ENCODE peak calls at places on chromosomes 1 and 21, in six cellular contexts. K is prostate gland, C is IMR-90, L is colonic mucosa, V is right atrium auricular region, R is K562. P is an unnamed sample.

GRCh38 chr21:44703731-44704635 is 7.0 kb downstream of the KRTAP10-12 start:
- DNase-seq in C (no peak), R (no peak), K (no peak), V (peak), L (peak), P (no peak)

GRCh38 chr1:207396360-207396759 is 57.8 kb upstream of the CR2 start:
- DNase-seq in V (no peak), C (no peak), R (no peak), L (no peak), K (no peak), P (no peak)

GRCh38 chr1:151534662-151535278 is 5.3 kb upstream of the TUFT1 start:
- DNase-seq in K (peak), C (peak), R (peak), L (peak), V (peak), P (peak)

GRCh38 chr21:39316729-39317128 is 3.3 kb upstream of the BRWD1 start:
- DNase-seq in C (no peak), V (no peak), L (no peak), K (no peak), R (no peak), P (no peak)

GRCh38 chr1:66214901-66215300 is 319.1 kb upstream of the SGIP1 start:
- DNase-seq in C (peak), K (no peak), L (no peak), R (no peak), V (no peak), P (no peak)

GRCh38 chr1:107767156-107767582 is 197.8 kb downstream of the VAV3 start:
- DNase-seq in C (no peak), L (no peak), R (no peak), V (no peak), K (no peak), P (no peak)

GRCh38 chr1:226551299-226551698 is 2.7 kb downstream of the STUM start:
- DNase-seq in L (peak), K (no peak), R (no peak), C (no peak), V (no peak), P (no peak)

GRCh38 chr1:225692517-225692879 is 39.6 kb upstream of the ENAH start:
- DNase-seq in L (no peak), C (no peak), V (peak), R (no peak), K (no peak), P (no peak)

GRCh38 chr1:162772571-162773154 is 17.8 kb upstream of the HSD17B7 start:
- DNase-seq in R (no peak), V (no peak), K (no peak), L (no peak), C (peak), P (no peak)

GRCh38 chr1:31871703-31872102 is 55.9 kb upstream of the SPOCD1 start:
- DNase-seq in L (no peak), K (no peak), C (no peak), V (no peak), R (no peak), P (no peak)

GRCh38 chr1:223123238-223123976 is 19.6 kb downstream of the TLR5 start:
- DNase-seq in C (peak), L (peak), R (peak), K (peak), V (peak), P (peak)

GRCh38 chr1:155978325-155978972 is at the start of gene ARHGEF2:
- DNase-seq in K (peak), R (peak), L (peak), C (peak), V (peak), P (peak)

GRCh38 chr1:117566556-117566955 is 39.3 kb upstream of the TENT5C start:
- DNase-seq in V (peak), R (no peak), C (no peak), K (no peak), L (no peak), P (no peak)

GRCh38 chr1:178282949-178283367 is 189.1 kb downstream of the RASAL2 start:
- DNase-seq in C (peak), R (no peak), K (no peak), L (no peak), V (no peak), P (no peak)

DNA sequence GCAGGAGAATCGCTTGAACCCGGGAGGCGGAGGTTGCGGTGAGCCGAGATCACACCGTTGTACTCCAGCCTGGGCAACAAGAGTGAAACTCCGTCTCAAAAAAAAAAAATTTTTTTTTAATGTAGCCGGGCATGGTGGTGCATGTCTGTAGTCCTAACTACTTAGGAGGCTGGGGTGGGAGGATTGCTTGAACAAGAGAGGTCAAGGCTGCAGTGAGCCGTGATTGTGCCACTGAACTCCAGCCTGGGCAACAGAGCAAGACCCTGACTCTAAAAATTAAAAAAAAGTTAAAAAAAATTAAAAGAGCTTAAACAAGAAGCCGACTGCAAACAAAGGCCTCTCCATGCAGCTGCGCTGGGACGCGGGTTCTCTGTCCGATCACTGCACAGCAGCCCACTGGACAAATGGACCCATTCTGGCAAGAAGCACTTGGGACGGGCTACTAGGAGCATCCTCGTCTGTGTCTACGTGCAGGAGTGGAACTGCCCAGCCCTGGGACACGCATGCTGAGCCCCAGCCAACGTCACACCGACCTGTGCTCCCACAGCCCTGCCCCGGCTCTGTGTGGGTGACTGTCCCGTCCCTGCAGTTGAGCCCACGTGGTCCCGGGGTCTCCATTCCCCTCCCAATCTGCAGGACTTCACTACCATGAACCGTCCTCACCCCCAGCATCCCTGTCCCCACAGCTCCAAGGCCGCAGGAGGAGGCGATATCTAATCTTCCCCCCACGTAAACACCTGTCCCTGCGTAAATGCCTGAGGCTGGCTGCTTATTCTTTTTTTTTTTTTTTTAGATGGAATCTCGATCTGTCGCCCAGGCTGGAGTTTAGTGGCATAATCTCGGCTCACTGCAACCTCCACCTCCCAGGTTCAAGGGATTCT is 12.3 kb downstream of the SLC35E2B start:
- DNase-seq in V (no peak), L (no peak), K (no peak), C (no peak), R (peak), P (no peak)
- H3K27ac ChIP-seq in V (no peak), L (no peak), K (no peak), C (no peak), R (no peak), P (no peak)

GRCh38 chr1:231420959-231421615 is 1.0 kb downstream of the EGLN1 start:
- DNase-seq in L (peak), R (peak), C (peak), V (peak), K (peak), P (peak)
- H3K27ac ChIP-seq in L (peak), R (peak), C (peak), V (peak), K (peak), P (peak)

DNA sequence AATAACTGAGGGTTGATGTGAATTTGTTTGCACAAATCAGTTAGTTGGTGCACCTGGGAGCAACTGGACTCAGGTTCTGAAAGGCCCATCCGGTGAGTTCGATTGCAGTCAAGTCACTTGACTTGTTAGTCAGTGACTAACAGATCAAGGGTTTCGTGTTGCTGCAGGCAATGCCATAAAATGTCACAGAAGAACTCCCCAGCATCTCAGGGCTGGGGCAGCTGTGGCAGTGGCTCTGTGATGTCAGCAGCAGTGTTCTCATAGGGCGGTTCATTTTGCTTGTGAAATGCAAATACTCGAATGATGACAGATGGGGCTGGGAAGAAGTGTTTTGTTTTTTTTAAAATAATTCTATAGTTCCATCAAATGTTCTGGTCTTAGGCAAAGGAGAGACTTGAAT is 287.8 kb downstream of the LMX1A start:
- DNase-seq in V (no peak), R (no peak), C (no peak), L (peak), K (no peak), P (peak)
- H3K27ac ChIP-seq in V (no peak), R (no peak), C (no peak), L (no peak), K (no peak), P (peak)

GRCh38 chr1:39397487-39397886 is 93.9 kb upstream of the BMP8A start:
- DNase-seq in L (no peak), V (no peak), K (no peak), C (no peak), R (no peak), P (no peak)
- H3K27ac ChIP-seq in L (peak), V (no peak), K (no peak), C (peak), R (no peak), P (no peak)

GRCh38 chr1:3746784-3747521 is 5.3 kb upstream of the CCDC27 start:
- DNase-seq in R (peak), L (peak), K (peak), C (peak), V (peak), P (peak)
- H3K27ac ChIP-seq in R (peak), L (no peak), K (peak), C (no peak), V (peak), P (peak)

GRCh38 chr1:173996995-173997394 is 25.2 kb downstream of the RC3H1 start:
- DNase-seq in C (peak), V (no peak), L (no peak), K (no peak), R (no peak), P (no peak)
- H3K27ac ChIP-seq in C (no peak), V (no peak), L (no peak), K (no peak), R (no peak), P (no peak)

DNA sequence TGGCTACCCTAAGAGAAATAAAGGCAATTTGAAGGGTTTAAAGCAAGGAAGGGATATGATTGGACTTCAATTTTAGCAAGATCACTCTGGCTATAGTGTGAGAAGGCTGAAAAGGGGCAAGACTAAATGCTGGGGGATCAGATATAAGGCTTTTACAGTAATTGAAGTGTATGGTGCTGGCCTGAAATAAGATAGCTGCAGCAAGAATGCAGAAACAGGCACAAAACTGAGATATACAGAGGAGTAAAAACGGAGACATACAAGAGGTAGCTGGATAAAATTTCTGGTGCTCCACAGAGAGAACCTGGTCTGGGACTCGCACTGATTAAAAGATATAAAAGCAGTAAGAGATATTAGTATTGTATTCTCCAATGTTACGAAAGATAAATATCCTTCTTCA is 92.0 kb downstream of the DENND1B start:
- DNase-seq in V (no peak), L (no peak), K (no peak), C (no peak), R (no peak), P (no peak)
- H3K27ac ChIP-seq in V (peak), L (no peak), K (no peak), C (no peak), R (no peak), P (no peak)

DNA sequence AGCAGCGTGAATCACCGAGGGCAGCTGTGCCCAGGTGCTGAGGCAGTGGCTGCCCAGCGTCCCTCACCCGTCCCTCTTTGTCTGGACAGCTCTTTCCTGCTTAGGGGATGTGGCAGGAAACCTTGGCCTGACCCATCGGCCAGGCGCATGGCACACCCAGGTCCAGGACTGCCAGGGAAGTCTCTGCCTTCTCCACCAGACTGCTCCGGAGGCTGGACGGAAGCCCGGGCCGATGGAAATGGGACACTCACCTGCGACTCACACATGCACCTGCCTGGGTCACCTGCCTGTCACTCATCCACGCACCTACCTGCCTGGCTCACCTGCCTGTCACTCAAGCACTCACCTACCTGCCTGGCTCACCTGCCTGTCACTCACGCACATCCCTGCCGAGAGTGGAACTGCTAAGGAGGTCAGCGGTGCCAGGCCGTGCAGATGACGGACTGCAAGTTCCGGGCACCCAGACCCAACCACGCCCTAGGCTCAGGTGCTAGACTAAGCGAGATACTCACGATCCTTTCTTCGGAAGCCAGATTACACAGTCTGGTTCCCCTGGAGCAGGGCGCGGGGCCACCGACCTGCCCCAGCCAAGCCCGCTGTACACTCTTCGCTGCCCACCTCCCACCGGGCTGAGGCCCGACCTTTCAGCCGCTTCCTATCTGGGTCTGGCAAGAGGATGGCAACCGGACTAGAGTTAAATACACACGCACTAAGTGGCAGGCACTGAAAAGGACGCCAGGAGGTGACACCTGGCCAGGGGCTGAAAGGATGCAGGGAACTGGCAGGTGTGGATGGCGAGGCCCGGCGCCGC is 1.1 kb downstream of the UBE2J2 start:
- DNase-seq in V (no peak), K (no peak), R (no peak), C (peak), L (peak), P (no peak)
- H3K27ac ChIP-seq in V (peak), K (peak), R (peak), C (peak), L (peak), P (peak)

GRCh38 chr1:7363481-7363880 is 407.6 kb upstream of the VAMP3 start:
- DNase-seq in R (no peak), K (no peak), V (no peak), L (no peak), C (no peak), P (no peak)
- H3K27ac ChIP-seq in R (no peak), K (no peak), V (peak), L (no peak), C (no peak), P (no peak)